ENCODE peak calls at places on chromosomes 11 and 22, in four cellular contexts. L is K562, N is HepG2, K is HCT116. R is an unnamed sample.

GRCh38 chr22:37533995-37534394 is 14.8 kb upstream of the CARD10 start:
- DNase-seq in L (peak), N (no peak), K (peak), R (no peak)

GRCh38 chr11:4924239-4924638 is at the start of gene OR51G1:
- DNase-seq in L (no peak), N (no peak), K (no peak), R (no peak)

GRCh38 chr11:71437879-71438278 is 10.3 kb downstream of the DHCR7 start:
- DNase-seq in L (no peak), N (no peak), K (no peak), R (no peak)

GRCh38 chr11:61495801-61496601 is 12.5 kb upstream of the LRRC10B start:
- DNase-seq in L (no peak), N (no peak), K (no peak), R (no peak)

GRCh38 chr11:2308713-2309112 is 6.9 kb downstream of the TSPAN32 start:
- DNase-seq in L (no peak), N (no peak), K (no peak), R (no peak)

GRCh38 chr11:76609736-76610370 is 60.7 kb downstream of the LRRC32 start:
- DNase-seq in L (no peak), N (no peak), K (no peak), R (no peak)

GRCh38 chr11:86303257-86303656 is 1.2 kb downstream of the HIKESHI start:
- DNase-seq in L (peak), N (no peak), K (no peak), R (no peak)

GRCh38 chr11:113664981-113665710 is 41.0 kb downstream of the TMPRSS5 start:
- DNase-seq in L (peak), N (peak), K (no peak), R (no peak)

GRCh38 chr11:121090145-121090721 is 10.8 kb upstream of the TECTA start:
- DNase-seq in L (no peak), N (no peak), K (no peak), R (no peak)

GRCh38 chr11:70076461-70076931 is 1.6 kb upstream of the ANO1 start:
- DNase-seq in L (no peak), N (no peak), K (no peak), R (no peak)

GRCh38 chr11:68816917-68817419 is 24.7 kb downstream of the CPT1A start:
- DNase-seq in L (no peak), N (no peak), K (no peak), R (no peak)

GRCh38 chr11:61853698-61854169 is 25.6 kb downstream of the FADS2 start:
- DNase-seq in L (no peak), N (no peak), K (no peak), R (no peak)

GRCh38 chr11:14340721-14341120 is 18.3 kb downstream of the RRAS2 start:
- DNase-seq in L (no peak), N (no peak), K (no peak), R (no peak)

GRCh38 chr11:6625832-6626420 is 6.7 kb upstream of the TPP1 start:
- DNase-seq in L (no peak), N (no peak), K (no peak), R (no peak)

GRCh38 chr22:49783926-49784629 is 43.6 kb downstream of the BRD1 start:
- DNase-seq in L (no peak), N (no peak), K (no peak), R (no peak)

GRCh38 chr11:18324381-18324780 is 2.0 kb downstream of the GTF2H1 start:
- DNase-seq in L (peak), N (no peak), K (no peak), R (no peak)

DNA sequence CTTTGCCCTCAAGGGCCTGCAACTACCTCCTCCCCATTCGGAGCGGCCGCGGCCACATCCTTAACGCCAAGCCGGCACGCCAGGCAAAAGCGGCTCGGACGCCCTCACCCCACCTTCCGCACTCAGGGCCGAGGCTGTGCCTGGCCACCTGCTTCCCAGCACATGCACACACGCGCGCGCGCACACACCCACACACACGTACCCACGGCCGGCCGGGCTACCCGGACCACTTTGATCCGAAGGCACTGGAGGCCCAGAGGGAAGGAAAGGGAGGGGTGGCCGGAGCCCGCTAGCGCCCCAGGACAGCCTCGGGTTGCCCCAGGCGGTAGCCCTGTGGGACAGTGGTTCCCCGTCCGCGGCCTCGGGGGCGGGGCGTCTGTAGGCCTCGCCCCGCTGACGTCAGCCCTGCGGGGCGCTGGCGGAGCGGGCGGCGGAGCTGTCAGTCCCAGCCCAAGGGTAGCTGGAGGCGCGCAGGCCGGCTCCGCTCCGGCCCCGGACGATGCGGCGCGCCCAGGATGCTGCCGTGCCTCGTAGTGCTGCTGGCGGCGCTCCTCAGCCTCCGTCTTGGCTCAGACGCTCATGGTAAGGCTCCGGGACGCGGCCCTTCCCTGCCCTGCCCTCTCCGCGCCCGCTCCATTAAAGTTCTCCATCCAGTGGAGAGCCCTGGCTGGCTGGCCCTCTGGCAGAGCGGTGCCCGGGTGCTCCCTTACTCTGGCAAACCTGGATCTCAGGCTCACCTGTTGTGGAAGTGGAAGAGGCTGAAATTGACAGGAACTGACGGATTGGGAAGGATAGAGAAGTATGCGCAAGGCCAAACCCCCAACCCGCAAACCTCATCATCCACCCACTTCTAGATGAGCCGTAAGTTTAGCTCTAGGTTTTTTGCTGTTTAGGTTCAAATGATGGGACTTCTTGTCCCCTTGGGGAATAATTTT is at the start of gene IL10RA:
- DNase-seq in L (peak), N (peak), K (peak), R (no peak)
- TF ChIP-seq REST in L (no peak), N (no peak), K (no peak), R (no peak)

GRCh38 chr11:91625495-91625894 is 599.1 kb upstream of the FAT3 start:
- DNase-seq in L (peak), N (no peak), K (no peak), R (no peak)
- TF ChIP-seq TCF7L2 in L (no peak), N (no peak), K (no peak), R (no peak)

GRCh38 chr11:116118138-116118470 is 613.9 kb upstream of the CADM1 start:
- DNase-seq in L (no peak), N (no peak), K (no peak), R (no peak)
- TF ChIP-seq REST in L (no peak), N (no peak), K (no peak), R (no peak)

GRCh38 chr11:261624-262023 is 16.6 kb upstream of the NLRP6 start:
- DNase-seq in L (no peak), N (no peak), K (no peak), R (no peak)
- TF ChIP-seq TCF7L2 in L (no peak), N (no peak), K (no peak), R (no peak)

GRCh38 chr11:45995342-45995734 is 72.9 kb downstream of the LARGE2 start:
- DNase-seq in L (peak), N (no peak), K (no peak), R (no peak)
- TF ChIP-seq REST in L (no peak), N (no peak), K (no peak), R (no peak)

DNA sequence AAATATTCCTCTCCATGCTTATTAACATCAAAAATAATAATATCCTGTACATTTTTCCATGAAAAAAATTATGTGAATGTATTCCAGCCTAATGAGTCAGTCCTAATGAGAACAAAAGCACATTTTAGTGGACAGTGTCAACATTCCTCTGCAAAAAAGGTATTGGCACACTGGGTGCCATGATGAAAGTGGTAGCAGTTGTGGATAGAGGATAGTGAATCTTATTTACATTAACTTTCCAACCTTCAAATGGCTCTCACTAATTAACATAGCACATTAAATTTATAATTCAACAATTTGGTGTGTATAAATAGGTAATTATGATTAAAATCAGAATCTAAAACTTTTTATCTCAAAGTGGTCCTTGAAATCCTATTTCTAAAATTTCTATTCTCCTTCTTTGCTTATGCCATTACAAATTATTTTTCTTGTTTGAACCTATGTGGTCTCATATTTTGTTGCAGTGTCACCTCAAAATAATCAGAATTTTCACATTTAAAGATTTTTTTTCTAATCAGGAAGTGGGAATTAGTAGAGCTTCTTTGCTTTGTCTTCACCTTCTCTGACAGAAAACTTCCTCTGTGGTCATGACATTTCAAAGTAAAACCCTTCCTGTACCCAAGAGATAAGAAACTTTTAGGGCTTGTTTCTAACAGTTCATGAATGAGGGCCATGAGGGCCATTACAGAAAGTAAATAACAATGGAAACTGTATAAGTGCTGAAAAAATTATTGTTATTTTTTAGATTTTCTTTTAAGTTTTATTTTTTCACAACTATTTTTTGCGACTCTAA is 18.7 kb downstream of the SOX6 start:
- DNase-seq in L (peak), N (no peak), K (no peak), R (no peak)
- TF ChIP-seq TCF7L2 in L (no peak), N (no peak), K (no peak), R (no peak)

DNA sequence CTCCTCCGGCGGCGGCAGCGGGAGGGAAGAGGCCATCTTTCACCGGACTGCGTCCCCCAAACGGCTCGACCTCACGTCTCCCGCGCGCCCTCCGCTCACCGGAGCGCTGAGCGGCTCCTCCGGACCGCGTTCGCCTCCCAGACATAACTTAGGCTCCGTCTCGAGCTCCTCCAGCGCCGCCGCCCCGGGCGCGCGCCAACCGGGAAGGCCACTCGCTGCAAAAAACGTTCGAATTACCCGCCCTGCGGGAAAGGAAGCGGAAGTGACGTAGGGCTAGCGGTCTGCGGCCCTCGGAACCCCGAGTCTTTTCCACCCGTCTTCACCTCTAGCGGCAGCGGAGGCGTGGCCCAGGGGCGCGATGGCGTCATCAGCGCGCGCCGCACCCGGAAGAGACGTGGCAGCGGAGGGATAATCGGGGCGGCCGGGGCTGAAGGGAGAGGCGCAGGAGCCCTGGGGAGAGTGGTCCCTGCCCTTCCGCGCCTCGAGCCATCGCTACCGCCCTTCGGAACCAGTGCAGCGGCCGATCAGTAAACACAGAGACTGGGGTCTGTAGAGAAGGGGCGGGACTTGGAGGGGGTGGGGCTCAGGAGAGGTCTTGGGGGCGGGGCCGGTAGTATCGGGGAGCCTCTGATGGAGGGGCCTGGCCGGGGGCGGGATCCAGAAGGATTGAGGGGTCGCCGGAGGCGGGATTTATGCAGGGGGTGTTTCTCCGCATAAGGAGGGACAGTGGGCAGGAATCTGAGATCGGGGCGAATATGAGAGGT is at the start of the genes CDCA5 and ZFPL1:
- DNase-seq in L (peak), N (peak), K (peak), R (peak)
- TF ChIP-seq REST in L (peak), N (no peak), K (no peak), R (no peak)

DNA sequence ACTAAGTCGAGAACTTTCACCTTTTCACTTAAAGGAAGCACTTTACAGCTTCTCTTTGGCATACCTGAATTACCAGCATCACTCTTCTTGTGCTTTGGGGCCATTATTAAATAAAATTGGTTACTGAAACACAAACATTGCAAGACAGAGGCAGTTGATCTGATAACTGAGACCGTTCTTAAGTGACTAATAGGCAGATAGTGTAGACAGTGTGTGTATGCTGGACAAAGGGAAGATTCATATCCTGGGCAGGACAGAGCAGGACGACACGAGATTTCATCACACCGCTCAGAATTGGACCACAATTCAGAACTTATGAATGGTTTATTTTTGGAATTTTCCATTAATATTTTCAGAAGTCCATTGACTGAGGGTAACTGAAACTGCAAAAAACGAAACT is 68.5 kb downstream of the LDLRAD3 start:
- DNase-seq in L (no peak), N (no peak), K (no peak), R (no peak)
- TF ChIP-seq TCF7L2 in L (no peak), N (no peak), K (no peak), R (no peak)

DNA sequence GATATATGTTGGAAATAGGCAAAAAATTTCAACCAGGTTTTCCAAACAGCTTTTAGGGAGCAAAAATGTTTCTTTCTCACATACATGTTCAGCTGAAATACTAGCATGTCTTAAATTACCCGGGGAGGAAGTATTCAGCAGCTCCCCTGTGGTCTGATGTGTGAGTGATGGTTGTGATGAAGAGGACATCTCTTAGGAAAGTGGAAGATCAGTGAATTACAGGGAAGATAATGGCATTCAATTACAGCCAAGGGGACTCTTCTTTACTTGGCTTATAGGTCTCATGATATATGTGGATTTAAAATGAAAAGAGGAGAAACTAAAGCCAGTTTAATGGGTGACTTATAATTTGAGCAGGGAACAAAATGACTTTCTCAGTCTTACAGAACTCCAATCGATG is 198.6 kb downstream of the HIPK3 start:
- DNase-seq in L (no peak), N (no peak), K (no peak), R (no peak)
- TF ChIP-seq REST in L (no peak), N (no peak), K (no peak), R (no peak)

GRCh38 chr11:59990421-59990820 is 26.6 kb upstream of the OOSP4B start:
- DNase-seq in L (no peak), N (no peak), K (no peak), R (no peak)
- TF ChIP-seq TCF7L2 in L (no peak), N (no peak), K (no peak), R (no peak)

R was measured in Panc1.